ENCODE peak calls at places on chromosomes 7 and 10, in nine cellular contexts. J, L, P, Z, G, R, Y, A and E are unnamed samples.

GRCh38 chr7:101989101-101989500 is 171.7 kb downstream of the CUX1 start:
- DNase-seq in J (no peak), L (no peak), P (no peak), Z (no peak), G (no peak), R (no peak), Y (no peak), A (peak; percentile 93), E (no peak)

GRCh38 chr10:124745678-124746077 is 1.5 kb upstream of the FAM53B start:
- DNase-seq in J (no peak), L (peak; percentile 59), P (no peak), Z (no peak), G (peak; percentile 77), R (peak; percentile 76), Y (peak; percentile 56), A (peak; percentile 81), E (peak; percentile 44)

GRCh38 chr10:66162560-66163143 is 763.2 kb upstream of the LRRTM3 start:
- DNase-seq in J (no peak), L (no peak), P (no peak), Z (no peak), G (peak; percentile 19), R (no peak), Y (no peak), A (no peak), E (no peak)

GRCh38 chr10:16481052-16481728 is 40.5 kb downstream of the C1QL3 start:
- DNase-seq in J (no peak), L (no peak), P (no peak), Z (no peak), G (no peak), R (no peak), Y (no peak), A (no peak), E (no peak)

GRCh38 chr10:96588601-96589419 is 2.0 kb upstream of the TM9SF3 start:
- DNase-seq in J (no peak), L (no peak), P (no peak), Z (no peak), G (peak; percentile 49), R (no peak), Y (no peak), A (peak; percentile 42), E (no peak)

GRCh38 chr7:151388430-151388829 is 21.4 kb downstream of the WDR86 start:
- DNase-seq in J (no peak), L (no peak), P (peak; percentile 39), Z (no peak), G (no peak), R (no peak), Y (no peak), A (no peak), E (no peak)

GRCh38 chr7:47988496-47989386 is 9.3 kb upstream of the HUS1 start:
- DNase-seq in J (no peak), L (peak; percentile 16), P (no peak), Z (no peak), G (no peak), R (no peak), Y (no peak), A (peak; percentile 57), E (no peak)

GRCh38 chr7:50450691-50451051 is 521 bp upstream of the FIGNL1 start:
- DNase-seq in J (no peak), L (no peak), P (peak; percentile 59), Z (peak; percentile 31), G (no peak), R (no peak), Y (no peak), A (peak; percentile 73), E (no peak)

GRCh38 chr7:112510032-112510742 is 29.4 kb downstream of the LSMEM1 start:
- DNase-seq in J (no peak), L (no peak), P (no peak), Z (no peak), G (peak; percentile 79), R (peak; percentile 59), Y (no peak), A (no peak), E (no peak)

GRCh38 chr10:77159538-77160110 is 478.0 kb downstream of the KCNMA1 start:
- DNase-seq in J (no peak), L (no peak), P (no peak), Z (no peak), G (peak; percentile 9), R (peak; percentile 35), Y (no peak), A (no peak), E (no peak)

GRCh38 chr7:97003262-97004236 is 1.8 kb upstream of the DLX6 start:
- DNase-seq in J (no peak), L (no peak), P (no peak), Z (no peak), G (no peak), R (no peak), Y (no peak), A (no peak), E (no peak)

GRCh38 chr10:125953778-125954385 is 57.5 kb downstream of the FANK1 start:
- DNase-seq in J (no peak), L (no peak), P (no peak), Z (no peak), G (no peak), R (no peak), Y (no peak), A (no peak), E (no peak)

GRCh38 chr7:88216276-88216675 is 3.6 kb downstream of the SRI start:
- DNase-seq in J (no peak), L (peak; percentile 56), P (no peak), Z (no peak), G (no peak), R (no peak), Y (no peak), A (no peak), E (no peak)

GRCh38 chr7:141946874-141947273 is at the start of gene CLEC5A:
- DNase-seq in J (no peak), L (no peak), P (no peak), Z (no peak), G (no peak), R (no peak), Y (no peak), A (no peak), E (no peak)

GRCh38 chr10:117143424-117143823 is 5.4 kb upstream of the VAX1 start:
- DNase-seq in J (no peak), L (no peak), P (no peak), Z (no peak), G (no peak), R (no peak), Y (no peak), A (no peak), E (no peak)
- H3K27me3 ChIP-seq in J (no peaks in the 10 kb centered on the region), L (peaks cover 97% of the 10 kb centered on the region), P (peaks cover 16% of the 10 kb centered on the region), Z (peaks cover 96% of the 10 kb centered on the region), G (peaks cover 40% of the 10 kb centered on the region), R (peaks cover 20% of the 10 kb centered on the region), Y (peaks cover 55% of the 10 kb centered on the region), A (no peaks in the 10 kb centered on the region), E (peaks cover 16% of the 10 kb centered on the region)

GRCh38 chr7:23332881-23333612 is 33.9 kb downstream of the MALSU1 start:
- DNase-seq in J (no peak), L (no peak), P (no peak), Z (peak; percentile 21), G (no peak), R (peak; percentile 70), Y (no peak), A (no peak), E (no peak)
- H3K4me1 ChIP-seq in J (no peaks in the 10 kb centered on the region), L (no peaks in the 10 kb centered on the region), P (peaks cover 4% of the 10 kb centered on the region), Z (peaks cover 33% of the 10 kb centered on the region), G (peaks cover 30% of the 10 kb centered on the region), R (peaks cover 8% of the 10 kb centered on the region), Y (peaks cover 56% of the 10 kb centered on the region), A (no peaks in the 10 kb centered on the region), E (no peaks in the 10 kb centered on the region)

GRCh38 chr7:123012435-123012834 is 16.9 kb upstream of the TAS2R16 start:
- DNase-seq in J (no peak), L (no peak), P (no peak), Z (no peak), G (no peak), R (no peak), Y (no peak), A (no peak), E (no peak)

DNA sequence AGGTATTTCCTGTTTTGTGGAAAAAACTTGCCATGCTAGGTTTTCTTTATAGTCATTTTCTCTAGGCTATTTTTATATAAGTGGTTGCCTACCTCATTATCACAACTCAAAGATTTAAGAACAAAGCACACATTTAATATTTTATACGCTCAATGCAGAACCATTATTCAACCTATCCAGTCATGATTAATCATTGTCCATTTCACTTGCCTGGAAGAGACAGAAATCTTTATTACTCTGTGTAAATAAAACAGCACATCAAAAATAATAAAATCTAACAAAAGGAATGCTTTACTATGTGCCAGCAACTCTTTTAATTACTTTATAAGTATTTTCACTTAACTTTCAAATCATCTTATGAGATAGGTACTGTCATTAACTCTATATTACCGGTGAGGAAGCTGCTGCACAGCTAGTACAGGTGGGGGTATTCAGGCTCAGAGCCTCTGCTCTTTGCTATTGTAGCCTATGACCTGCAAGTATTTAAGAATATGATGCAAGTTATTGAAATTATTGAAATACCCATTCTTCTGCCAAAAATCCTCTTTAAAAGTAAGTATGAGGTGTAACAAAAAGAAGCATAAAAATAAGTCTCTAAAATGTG is 16.4 kb upstream of the TAS2R16 start:
- DNase-seq in J (no peak), L (no peak), P (no peak), Z (no peak), G (no peak), R (no peak), Y (no peak), A (no peak), E (no peak)
- H3K27me3 ChIP-seq in J (no peaks in the 10 kb centered on the region), L (no peaks in the 10 kb centered on the region), P (no peaks in the 10 kb centered on the region), Z (no peaks in the 10 kb centered on the region), G (no peaks in the 10 kb centered on the region), R (no peaks in the 10 kb centered on the region), Y (no peaks in the 10 kb centered on the region), A (no peaks in the 10 kb centered on the region), E (no peaks in the 10 kb centered on the region)

GRCh38 chr10:81873932-81874816 is 820 bp upstream of the NRG3 start:
- DNase-seq in J (no peak), L (peak; percentile 95), P (peak; percentile 56), Z (peak; percentile 46), G (peak; percentile 12), R (no peak), Y (no peak), A (no peak), E (no peak)

GRCh38 chr10:81875680-81876252 is 772 bp downstream of the NRG3 start:
- DNase-seq in J (no peak), L (no peak), P (no peak), Z (no peak), G (no peak), R (no peak), Y (no peak), A (no peak), E (no peak)

GRCh38 chr10:81873231-81873931 is 1.6 kb upstream of the NRG3 start:
- DNase-seq in J (no peak), L (no peak), P (no peak), Z (no peak), G (no peak), R (no peak), Y (no peak), A (no peak), E (no peak)

GRCh38 chr10:81874878-81875679 is at the start of gene NRG3:
- DNase-seq in J (no peak), L (peak; percentile 69), P (no peak), Z (no peak), G (no peak), R (no peak), Y (no peak), A (no peak), E (no peak)

DNA sequence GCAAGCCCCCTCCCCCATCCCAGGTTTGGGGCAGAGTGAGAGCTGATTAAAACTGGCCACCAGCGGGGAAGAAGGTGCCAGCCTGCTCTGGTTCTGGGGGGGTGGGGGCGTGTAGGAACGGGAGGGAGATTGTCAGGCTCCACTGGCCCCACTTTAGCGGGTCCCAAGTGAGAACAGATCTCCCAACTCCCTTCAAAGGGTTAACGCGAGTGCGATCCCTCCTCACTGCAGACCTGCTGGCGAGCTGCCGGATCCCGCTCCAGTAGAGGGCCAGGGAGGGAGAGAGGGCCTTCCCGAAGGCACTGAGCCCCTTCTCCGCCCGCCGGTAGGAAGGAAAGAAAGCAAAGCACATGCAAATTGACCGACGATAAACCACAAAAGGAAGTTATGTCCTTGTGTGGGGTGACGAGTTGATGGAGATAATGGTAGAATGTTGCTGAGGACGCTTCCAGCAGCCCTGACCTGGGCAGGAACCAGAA is 1.3 kb downstream of the NRG3 start:
- DNase-seq in J (no peak), L (peak; percentile 57), P (no peak), Z (no peak), G (no peak), R (no peak), Y (no peak), A (no peak), E (no peak)
- H3K4me1 ChIP-seq in J (no peaks in the 10 kb centered on the region), L (no peaks in the 10 kb centered on the region), P (peaks cover 3% of the 10 kb centered on the region), Z (peaks cover 11% of the 10 kb centered on the region), G (peaks cover 2% of the 10 kb centered on the region), R (no peaks in the 10 kb centered on the region), Y (no peaks in the 10 kb centered on the region), A (no peaks in the 10 kb centered on the region), E (peaks cover 3% of the 10 kb centered on the region)